ENCODE peak calls at places on chromosome 15, in four cellular contexts. G is A549, N is GM12878, Z is HepG2. J is an unnamed sample.

GRCh38 chr15:54604963-54605362 is 591.8 kb downstream of the RSL24D1 start:
- DNase-seq in G (no peak), Z (no peak), N (no peak), J (no peak)

GRCh38 chr15:66629817-66630576 is 64.2 kb upstream of the LCTL start:
- DNase-seq in N (no peak), Z (no peak), G (no peak), J (no peak)

GRCh38 chr15:60297047-60297446 is 100.7 kb downstream of the ANXA2 start:
- DNase-seq in N (no peak), G (no peak), Z (no peak), J (no peak)

GRCh38 chr15:64558460-64559179 is 98.2 kb downstream of the ZNF609 start:
- DNase-seq in N (no peak), Z (no peak), G (no peak), J (no peak)

GRCh38 chr15:100681335-100681746 is 79.0 kb downstream of the ASB7 start:
- DNase-seq in G (no peak), Z (no peak), N (no peak), J (no peak)

GRCh38 chr15:88834211-88834812 is 31.1 kb downstream of the ACAN start:
- DNase-seq in Z (no peak), N (no peak), G (peak), J (peak)

GRCh38 chr15:31275331-31276262 is 51.0 kb upstream of the KLF13 start:
- DNase-seq in N (no peak), G (no peak), Z (no peak), J (no peak)

GRCh38 chr15:89807689-89808088 is 7.0 kb downstream of the ANPEP start:
- DNase-seq in G (no peak), N (no peak), Z (no peak), J (no peak)

GRCh38 chr15:48440084-48440483 is 108.9 kb downstream of the DUT start:
- DNase-seq in Z (no peak), N (no peak), G (no peak), J (no peak)

GRCh38 chr15:58332676-58333400 is 99.0 kb upstream of the LIPC start:
- DNase-seq in Z (peak), N (no peak), G (peak), J (peak)

GRCh38 chr15:73346735-73347312 is 21.9 kb downstream of the HCN4 start:
- DNase-seq in Z (peak), G (peak), N (no peak), J (peak)

GRCh38 chr15:66777054-66777453 is 75.0 kb downstream of the SMAD6 start:
- DNase-seq in N (no peak), Z (no peak), G (no peak), J (no peak)

GRCh38 chr15:89808160-89808870 is 6.3 kb downstream of the ANPEP start:
- DNase-seq in Z (no peak), G (no peak), N (no peak), J (no peak)

GRCh38 chr15:62569460-62570404 is 404.6 kb upstream of the C2CD4B start:
- DNase-seq in N (no peak), Z (peak), G (peak), J (no peak)

GRCh38 chr15:38549222-38549621 is 15.4 kb downstream of the RASGRP1 start:
- DNase-seq in N (no peak), Z (no peak), G (no peak), J (no peak)

GRCh38 chr15:29044506-29044905 is 158.7 kb downstream of the APBA2 start:
- DNase-seq in G (no peak), Z (no peak), N (no peak), J (no peak)

GRCh38 chr15:66617137-66618090 is 51.6 kb upstream of the LCTL start:
- DNase-seq in Z (peak), N (no peak), G (no peak), J (no peak)

GRCh38 chr15:31483924-31484368 is 157.3 kb downstream of the KLF13 start:
- DNase-seq in G (no peak), N (no peak), Z (no peak), J (no peak)

GRCh38 chr15:65132841-65133549 is 613 bp downstream of the PDCD7 start:
- DNase-seq in G (peak), Z (peak), N (no peak), J (peak)

GRCh38 chr15:79769933-79770332 is 126.9 kb downstream of the MTHFS start:
- DNase-seq in G (no peak), Z (no peak), N (no peak), J (no peak)

GRCh38 chr15:43085921-43086320 is 19.9 kb downstream of the UBR1 start:
- DNase-seq in Z (no peak), G (no peak), N (no peak), J (no peak)

GRCh38 chr15:76312540-76313174 is 1.4 kb upstream of the ETFA start:
- DNase-seq in G (peak), Z (peak), N (no peak), J (no peak)

GRCh38 chr15:39301589-39301999 is 279.3 kb upstream of the THBS1 start:
- DNase-seq in Z (no peak), G (no peak), N (no peak), J (no peak)

GRCh38 chr15:68348064-68348463 is 70.5 kb downstream of the FEM1B start:
- DNase-seq in G (no peak), Z (no peak), N (no peak), J (peak)

GRCh38 chr15:92773340-92773739 is 117.8 kb upstream of the FAM174B start:
- DNase-seq in Z (peak), G (no peak), N (no peak), J (no peak)

GRCh38 chr15:101006931-101007687 is 88.0 kb downstream of the LRRK1 start:
- DNase-seq in G (peak), N (peak), Z (peak), J (peak)

GRCh38 chr15:101498731-101499480 is 9.4 kb upstream of the PCSK6 start:
- DNase-seq in Z (no peak), G (no peak), N (no peak), J (no peak)

GRCh38 chr15:68801572-68802148 is 19.0 kb downstream of the ANP32A start:
- DNase-seq in G (no peak), Z (no peak), N (no peak), J (no peak)

GRCh38 chr15:62087671-62088360 is 21.0 kb downstream of the C2CD4A start:
- DNase-seq in G (no peak), Z (no peak), N (no peak), J (no peak)

GRCh38 chr15:29183071-29183831 is 86.4 kb downstream of the NSMCE3 start:
- DNase-seq in N (no peak), G (no peak), Z (no peak), J (no peak)

GRCh38 chr15:30922469-30923311 is 19.0 kb downstream of the FAN1 start:
- DNase-seq in N (no peak), Z (peak), G (no peak), J (no peak)

GRCh38 chr15:39602143-39602542 is 21.3 kb downstream of the THBS1 start:
- DNase-seq in Z (peak), N (no peak), G (no peak), J (no peak)

DNA sequence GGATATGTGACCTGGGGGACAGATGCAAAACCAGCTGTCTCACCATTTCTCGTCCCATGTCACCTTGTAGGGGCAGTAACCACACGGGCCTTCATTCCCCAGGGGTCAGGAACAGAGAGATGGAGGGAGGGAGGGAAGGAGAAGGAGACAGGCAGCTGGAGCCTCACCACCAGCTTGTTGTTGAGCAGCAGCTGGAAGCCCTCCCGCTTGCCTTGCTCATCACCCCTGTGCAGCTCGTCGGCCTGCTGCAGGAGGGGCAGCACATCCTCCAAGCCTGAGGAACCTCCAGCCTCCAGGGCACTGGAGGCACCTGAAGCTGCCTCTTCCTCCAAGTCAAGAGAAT is 10.3 kb downstream of the RMDN3 start:
- DNase-seq in N (no peak), G (no peak), Z (no peak), J (no peak)
- TF ChIP-seq HDAC2 in N (no peak), G (no peak), Z (no peak), J (no peak)

DNA sequence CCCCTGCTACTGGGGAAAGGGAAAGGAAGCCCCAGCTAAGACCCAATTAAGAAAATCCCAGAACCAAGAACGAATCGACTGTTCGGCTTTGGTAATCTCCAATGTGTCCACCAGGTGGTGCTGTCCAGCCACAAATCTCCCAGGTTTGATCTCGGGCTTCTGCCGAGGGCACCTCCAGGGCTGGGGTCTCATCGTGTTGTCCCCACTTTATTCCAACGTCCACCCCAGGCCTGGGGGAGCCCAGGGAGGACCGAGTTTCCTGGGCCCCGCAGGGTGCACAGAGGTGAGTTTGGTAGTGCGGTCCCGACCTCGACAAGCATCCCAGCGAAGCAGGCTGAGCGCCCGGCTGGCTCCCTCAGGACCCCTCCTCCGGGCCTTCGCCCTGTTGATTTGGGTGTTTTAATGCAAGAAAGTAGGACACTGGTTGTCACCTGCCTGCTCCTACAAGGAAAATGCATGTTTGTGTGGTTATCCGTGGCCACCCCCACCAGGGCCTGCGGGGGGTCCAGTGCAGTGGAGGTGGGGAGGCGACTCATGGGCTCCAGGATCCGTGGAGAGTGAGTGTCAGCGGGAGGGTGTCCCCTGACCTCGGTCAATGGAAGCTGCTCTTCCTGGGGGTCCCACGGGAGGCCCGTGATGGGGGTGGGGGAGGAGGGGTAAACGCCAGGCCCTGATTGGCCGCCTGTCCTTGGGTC is 185.0 kb downstream of the GOLGA6L6 start:
- DNase-seq in Z (peak), N (no peak), G (peak), J (peak)
- TF ChIP-seq MYC in Z (no peak), N (no peak), G (no peak), J (no peak)

GRCh38 chr15:44500555-44500954 is 36.4 kb upstream of the EIF3J start:
- DNase-seq in N (no peak), G (no peak), Z (no peak), J (no peak)

DNA sequence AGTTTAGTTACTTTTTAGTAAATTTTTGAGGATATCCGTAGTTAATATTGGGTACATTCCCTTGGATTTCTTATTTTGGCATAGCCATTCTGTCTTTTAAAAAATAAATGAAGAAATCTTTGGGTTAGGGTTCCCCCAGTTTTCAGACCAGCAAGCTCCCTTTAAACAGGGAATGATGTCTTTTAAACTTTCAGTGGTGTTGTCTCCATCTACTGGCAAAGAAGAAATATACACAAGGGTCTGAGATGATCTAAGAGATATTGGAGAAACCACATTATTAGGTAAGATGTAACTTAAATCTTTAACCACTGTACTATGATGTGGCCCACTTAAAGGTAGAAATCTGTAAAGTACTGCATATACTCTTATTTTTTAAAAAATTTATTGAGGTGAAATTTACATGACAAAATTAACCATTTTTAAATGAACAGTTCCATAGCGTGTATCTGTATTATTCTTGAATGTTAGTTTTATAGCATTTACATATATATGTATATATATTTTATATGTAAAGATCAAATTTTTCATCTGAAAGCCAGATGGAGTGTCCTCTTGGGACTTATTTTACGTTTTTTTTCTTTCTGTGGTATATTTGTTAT is 35.1 kb upstream of the EIF3J start:
- DNase-seq in Z (peak), G (peak), N (no peak), J (peak)
- TF ChIP-seq HDAC2 in Z (no peak), G (no peak), N (no peak), J (no peak)

GRCh38 chr15:95842576-95842975 is 487.9 kb upstream of the NR2F2 start:
- DNase-seq in G (no peak), N (no peak), Z (no peak), J (no peak)
- TF ChIP-seq MYC in G (no peak), N (no peak), Z (no peak), J (no peak)

GRCh38 chr15:47184003-47184404 is 533.3 kb upstream of the SEMA6D start:
- DNase-seq in Z (no peak), N (no peak), G (no peak), J (no peak)

GRCh38 chr15:47185222-47185800 is 532.0 kb upstream of the SEMA6D start:
- DNase-seq in Z (no peak), N (no peak), G (no peak), J (no peak)

GRCh38 chr15:47182818-47183217 is 534.5 kb upstream of the SEMA6D start:
- DNase-seq in Z (no peak), G (no peak), N (no peak), J (no peak)

GRCh38 chr15:47186071-47186470 is 531.2 kb upstream of the SEMA6D start:
- DNase-seq in G (no peak), N (no peak), Z (no peak), J (no peak)

DNA sequence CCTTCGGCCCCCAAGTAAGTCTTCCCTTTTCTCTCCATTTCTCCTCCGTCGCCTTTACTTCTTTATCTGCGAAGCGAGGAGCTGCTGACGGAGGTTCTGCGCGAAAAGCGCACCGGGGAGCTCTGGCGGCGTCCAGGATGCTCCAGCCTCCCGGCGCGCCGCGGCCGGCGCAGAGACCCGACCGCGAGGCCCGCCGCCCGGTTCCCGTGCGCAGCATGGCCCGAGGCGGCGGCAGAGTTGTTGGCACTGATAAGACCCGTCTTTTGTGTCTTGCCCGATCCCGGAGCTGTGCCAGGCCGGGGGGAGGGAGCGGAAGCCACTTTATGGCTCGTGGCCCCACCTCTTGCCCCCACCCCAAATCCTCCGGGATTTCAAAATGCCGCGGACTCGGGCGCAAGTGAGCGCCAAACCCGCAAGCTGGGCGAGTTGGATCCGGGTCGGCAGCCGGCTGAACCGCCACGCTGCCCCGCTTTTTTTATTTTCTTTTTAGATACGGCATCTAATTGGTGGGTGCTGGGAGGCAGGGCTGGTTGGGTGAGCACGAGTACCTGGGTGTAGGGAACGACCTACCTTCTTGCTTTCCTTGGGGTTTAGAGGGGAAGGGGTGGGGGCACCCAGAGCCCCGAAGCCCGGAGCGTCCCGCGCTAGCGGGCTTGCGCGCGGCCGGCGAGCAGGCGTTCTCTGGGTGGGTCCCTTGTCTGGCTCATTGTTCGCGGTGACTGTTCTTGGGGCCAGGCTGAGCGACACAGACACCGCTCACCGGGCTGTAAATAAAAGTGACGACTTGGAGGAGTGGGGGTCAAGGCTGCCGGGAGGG is 532.7 kb upstream of the SEMA6D start:
- DNase-seq in G (no peak), Z (no peak), N (no peak), J (no peak)
- TF ChIP-seq HDAC2 in G (no peak), Z (no peak), N (no peak), J (no peak)

GRCh38 chr15:51131596-51132290 is 37.0 kb upstream of the TNFAIP8L3 start:
- DNase-seq in N (no peak), G (no peak), Z (peak), J (no peak)
- TF ChIP-seq MYC in N (no peak), G (no peak), Z (no peak), J (no peak)

DNA sequence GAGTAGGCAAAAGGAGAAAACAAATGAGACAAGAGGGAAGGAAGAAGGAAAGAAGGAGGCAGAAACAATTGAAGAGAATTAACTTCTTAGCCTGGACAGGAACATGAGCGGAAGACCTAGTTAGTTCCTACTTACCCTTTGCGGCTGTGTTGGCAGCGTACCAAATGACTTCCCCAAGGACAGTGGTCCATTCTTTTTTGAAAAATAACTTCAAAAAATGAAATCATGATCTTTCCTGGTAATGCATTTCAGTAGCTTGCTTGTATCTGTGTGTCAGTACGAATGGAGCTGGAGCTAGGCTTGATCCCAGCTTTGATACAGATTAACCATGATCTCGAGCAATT is 41.5 kb upstream of the CFAP161 start:
- DNase-seq in Z (no peak), G (no peak), N (no peak), J (no peak)
- TF ChIP-seq HDAC2 in Z (no peak), G (no peak), N (no peak), J (no peak)

GRCh38 chr15:96276438-96277210 is 53.9 kb upstream of the NR2F2 start:
- DNase-seq in G (no peak), Z (no peak), N (no peak), J (no peak)

GRCh38 chr15:96272427-96272826 is 58.1 kb upstream of the NR2F2 start:
- DNase-seq in N (no peak), Z (no peak), G (no peak), J (no peak)

GRCh38 chr15:96273317-96274086 is 57.0 kb upstream of the NR2F2 start:
- DNase-seq in N (peak), G (peak), Z (no peak), J (peak)

GRCh38 chr15:96274087-96274440 is 56.4 kb upstream of the NR2F2 start:
- DNase-seq in N (no peak), G (no peak), Z (no peak), J (no peak)

DNA sequence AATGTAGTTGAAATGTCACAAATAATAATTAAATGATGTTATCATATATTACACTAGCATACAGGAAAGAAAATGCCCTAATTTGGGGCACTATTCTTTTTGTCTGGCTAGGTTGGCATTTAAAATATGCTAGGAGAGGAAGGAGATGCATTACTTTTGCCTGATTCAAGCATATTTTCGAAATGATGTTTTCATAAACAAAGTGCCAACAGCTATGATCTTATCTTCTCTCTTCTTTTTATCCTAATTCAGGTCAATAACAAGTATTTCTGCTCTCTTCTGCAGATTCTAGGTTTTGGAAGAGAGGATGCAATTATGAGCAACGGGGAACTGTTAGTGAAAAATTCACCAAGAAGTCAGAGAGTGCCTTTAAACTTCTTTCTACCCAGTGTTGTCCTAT is 55.8 kb upstream of the NR2F2 start:
- DNase-seq in N (no peak), G (no peak), Z (no peak), J (no peak)
- TF ChIP-seq MYC in N (no peak), G (no peak), Z (no peak), J (no peak)

DNA sequence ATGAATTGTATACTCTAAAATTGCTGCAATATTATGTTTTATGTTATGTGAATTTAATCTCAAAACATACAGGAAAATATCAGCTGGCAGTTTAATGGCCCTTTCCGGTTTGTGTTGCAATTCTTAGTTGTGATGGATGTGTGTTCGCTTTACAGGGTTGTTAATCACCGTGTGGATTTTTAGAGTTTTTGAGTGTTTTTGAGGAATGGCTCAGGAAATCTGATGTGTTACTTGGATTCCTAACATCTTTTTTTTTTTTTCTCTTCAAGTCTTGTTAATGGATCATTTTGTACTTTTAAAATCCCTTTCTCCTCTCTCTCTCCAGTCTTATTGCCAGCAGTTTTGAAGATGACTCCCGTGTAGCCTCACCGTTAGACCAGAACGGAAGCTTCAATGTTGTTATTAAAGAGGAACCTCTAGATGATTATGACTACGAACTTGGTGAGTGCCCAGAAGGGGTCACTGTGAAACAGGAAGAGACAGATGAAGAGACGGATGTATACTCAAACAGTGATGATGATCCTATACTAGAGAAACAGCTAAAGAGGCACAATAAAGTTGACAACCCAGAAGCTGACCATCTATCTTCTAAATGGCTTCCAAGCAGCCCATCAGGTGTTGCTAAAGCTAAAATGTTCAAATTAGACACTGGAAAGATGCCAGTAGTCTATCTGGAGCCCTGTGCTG is 35.7 kb downstream of the MGA start:
- DNase-seq in N (peak), G (peak), Z (peak), J (peak)
- TF ChIP-seq HDAC2 in N (no peak), G (no peak), Z (no peak), J (no peak)

J was measured in K562.